ENCODE peak calls at places on chromosome 13, in eight cellular contexts. D is NCI-H1092; V is spleen; P is tibial nerve; B is body of pancreas; N is activated CD4-positive, alpha-beta T cell treated with anti-CD3 and anti-CD28 coated beads, Interleukin-2, amount 10 ng/mL, durations not matched to agents 7 days and 5 days; Q is activated naive CD4-positive, alpha-beta T cell treated with Interleukin-2 at 50 U/mL for 16 hours; R is GM03348. G is an unnamed sample.
A peak's percentile ranks its signal among the peaks of the same experiment; 100 is the strongest.

GRCh38 chr13:37306778-37307544 is 201.5 kb upstream of the CSNK1A1L start:
- DNase-seq in P (no peak), B (no peak), R (peak; percentile 86), N (no peak), V (no peak), Q (no peak), D (no peak), G (no peak)

GRCh38 chr13:94369862-94370491 is 109.5 kb downstream of the DCT start:
- DNase-seq in Q (no peak), V (no peak), B (no peak), N (no peak), D (no peak), R (no peak), P (no peak), G (no peak)

GRCh38 chr13:71864094-71864980 is 2.7 kb downstream of the DACH1 start:
- DNase-seq in Q (no peak), R (no peak), V (peak; percentile 87), D (peak; percentile 79), B (peak; percentile 47), P (no peak), N (peak; percentile 36), G (no peak)

GRCh38 chr13:109288151-109288709 is 498.2 kb downstream of the IRS2 start:
- DNase-seq in V (no peak), R (peak; percentile 33), D (no peak), Q (no peak), B (no peak), N (no peak), P (no peak), G (no peak)

GRCh38 chr13:109769921-109770320 is 16.5 kb downstream of the IRS2 start:
- DNase-seq in D (no peak), Q (no peak), B (no peak), R (no peak), P (no peak), V (peak; percentile 74), N (no peak), G (no peak)

GRCh38 chr13:93698016-93698613 is 471.5 kb downstream of the GPC6 start:
- DNase-seq in P (no peak), N (no peak), Q (no peak), B (no peak), V (no peak), D (no peak), R (no peak), G (no peak)

GRCh38 chr13:50340146-50340545 is 324.9 kb downstream of the KCNRG start:
- DNase-seq in D (no peak), V (no peak), R (no peak), P (no peak), B (no peak), Q (no peak), N (no peak), G (no peak)

GRCh38 chr13:78409172-78409571 is 194.2 kb downstream of the POU4F1 start:
- DNase-seq in R (no peak), N (no peak), B (no peak), P (no peak), Q (no peak), D (no peak), V (no peak), G (no peak)

GRCh38 chr13:46812398-46812797 is 15.4 kb upstream of the ESD start:
- DNase-seq in R (no peak), Q (no peak), D (no peak), B (no peak), V (no peak), N (no peak), P (no peak), G (no peak)

GRCh38 chr13:50485979-50486935 is 357.2 kb downstream of the DLEU7 start:
- DNase-seq in R (no peak), Q (no peak), P (no peak), N (no peak), D (no peak), V (no peak), B (no peak), G (no peak)

GRCh38 chr13:69683921-69684663 is 423.5 kb upstream of the ATXN8OS start:
- DNase-seq in V (no peak), B (no peak), N (no peak), D (no peak), P (no peak), Q (no peak), R (no peak), G (no peak)

GRCh38 chr13:22517544-22517943 is 663.2 kb upstream of the SGCG start:
- DNase-seq in N (no peak), R (no peak), P (no peak), Q (no peak), V (no peak), D (peak; percentile 84), B (no peak), G (no peak)

GRCh38 chr13:26698392-26699196 is 62.0 kb downstream of the GPR12 start:
- DNase-seq in V (peak; percentile 92), P (peak; percentile 80), N (peak; percentile 77), Q (peak; percentile 82), B (peak; percentile 77), D (peak; percentile 78), R (peak; percentile 94), G (no peak)

GRCh38 chr13:114020750-114021463 is 47.0 kb upstream of the C13orf46 start:
- DNase-seq in Q (no peak), P (no peak), V (no peak), R (no peak), D (no peak), N (no peak), B (no peak), G (no peak)

GRCh38 chr13:20209937-20210336 is 17.2 kb upstream of the GJB2 start:
- DNase-seq in Q (no peak), V (no peak), P (no peak), R (no peak), D (no peak), N (no peak), B (no peak), G (no peak)

GRCh38 chr13:40230833-40231266 is 435.6 kb downstream of the FOXO1 start:
- DNase-seq in P (no peak), V (no peak), D (no peak), R (peak; percentile 27), N (no peak), B (no peak), Q (no peak), G (no peak)

GRCh38 chr13:83733293-83733692 is 149.0 kb downstream of the SLITRK1 start:
- DNase-seq in Q (no peak), R (no peak), N (no peak), B (no peak), D (no peak), P (no peak), V (no peak), G (no peak)

GRCh38 chr13:33645591-33646554 is 172.1 kb upstream of the RFC3 start:
- DNase-seq in P (no peak), R (no peak), B (no peak), Q (no peak), V (no peak), D (no peak), N (no peak), G (no peak)

GRCh38 chr13:100652510-100652909 is 22.1 kb downstream of the TMTC4 start:
- DNase-seq in Q (no peak), N (no peak), B (no peak), P (no peak), R (no peak), V (no peak), D (no peak), G (no peak)

GRCh38 chr13:40549500-40550094 is 116.8 kb downstream of the FOXO1 start:
- DNase-seq in B (no peak), Q (no peak), D (no peak), R (peak; percentile 68), N (no peak), V (no peak), P (no peak), G (no peak)

GRCh38 chr13:30154531-30154930 is 152.8 kb downstream of the KATNAL1 start:
- DNase-seq in R (no peak), V (peak; percentile 69), N (no peak), Q (no peak), D (no peak), P (no peak), B (no peak), G (no peak)

GRCh38 chr13:40814803-40815202 is 25.4 kb downstream of the SLC25A15 start:
- DNase-seq in N (no peak), B (no peak), R (no peak), Q (no peak), D (no peak), P (no peak), V (no peak), G (no peak)

GRCh38 chr13:66219493-66219892 is 1010.6 kb downstream of the PCDH9 start:
- DNase-seq in P (no peak), V (no peak), Q (no peak), R (no peak), B (no peak), D (no peak), N (no peak), G (no peak)

GRCh38 chr13:59774511-59774911 is 389.2 kb downstream of the DIAPH3 start:
- DNase-seq in P (no peak), R (peak; percentile 41), V (no peak), D (no peak), B (no peak), N (no peak), Q (no peak), G (no peak)

GRCh38 chr13:53001444-53001843 is 27.2 kb upstream of the OLFM4 start:
- DNase-seq in V (no peak), N (no peak), B (no peak), R (no peak), Q (no peak), D (no peak), P (no peak), G (no peak)

GRCh38 chr13:26616126-26616525 is 58.6 kb downstream of the WASF3 start:
- DNase-seq in N (no peak), D (no peak), B (no peak), V (no peak), R (peak; percentile 60), Q (no peak), P (no peak), G (no peak)

GRCh38 chr13:35472308-35473008 is 4.0 kb downstream of the MAB21L1 start:
- DNase-seq in N (peak; percentile 7), P (no peak), Q (no peak), R (no peak), V (no peak), B (no peak), D (no peak), G (no peak)

GRCh38 chr13:27293873-27294515 is 23.4 kb downstream of the RASL11A start:
- DNase-seq in D (no peak), B (no peak), P (no peak), N (no peak), R (no peak), V (no peak), Q (no peak), G (no peak)

GRCh38 chr13:77325371-77325941 is 1.4 kb downstream of the MYCBP2 start:
- DNase-seq in D (no peak), P (no peak), N (peak; percentile 35), R (no peak), B (no peak), Q (no peak), V (no peak), G (no peak)

GRCh38 chr13:54965881-54966280 is 1937.3 kb downstream of the OLFM4 start:
- DNase-seq in D (no peak), Q (no peak), B (no peak), P (no peak), V (no peak), N (no peak), R (no peak), G (no peak)

GRCh38 chr13:77305276-77305675 is 21.6 kb downstream of the MYCBP2 start:
- DNase-seq in V (no peak), D (no peak), B (no peak), N (no peak), Q (no peak), R (no peak), P (no peak), G (no peak)

GRCh38 chr13:46288570-46289259 is 77.0 kb downstream of the LRRC63 start:
- DNase-seq in D (peak; percentile 31), R (peak; percentile 56), B (no peak), N (peak; percentile 65), V (no peak), Q (no peak), P (no peak), G (no peak)

GRCh38 chr13:99297330-99297729 is 9.9 kb downstream of the GPR183 start:
- DNase-seq in V (no peak), P (no peak), D (no peak), N (no peak), R (no peak), Q (no peak), B (no peak), G (no peak)

GRCh38 chr13:112072531-112073244 is 5.7 kb downstream of the SOX1 start:
- DNase-seq in N (no peak), P (no peak), R (no peak), V (no peak), D (peak; percentile 91), Q (no peak), B (no peak), G (no peak)